ENCODE peak calls at places on chromosomes 7 and 10, in five cellular contexts. M, Q, L, O and Y are unnamed samples.

GRCh38 chr7:92362131-92362530 is 85.2 kb upstream of the GATAD1 start:
- DNase-seq in M (no peak), Q (no peak), L (no peak), O (no peak), Y (no peak)

GRCh38 chr7:45626441-45627430 is 52.6 kb downstream of the ADCY1 start:
- DNase-seq in M (no peak), Q (peak), L (no peak), O (no peak), Y (no peak)

GRCh38 chr7:125529237-125529636 is 599.6 kb upstream of the POT1 start:
- DNase-seq in M (no peak), Q (no peak), L (no peak), O (no peak), Y (no peak)

GRCh38 chr7:145795132-145795531 is 321.5 kb upstream of the CNTNAP2 start:
- DNase-seq in M (no peak), Q (no peak), L (no peak), O (no peak), Y (no peak)

GRCh38 chr7:17989546-17989945 is 38.1 kb downstream of the PRPS1L1 start:
- DNase-seq in M (no peak), Q (no peak), L (no peak), O (no peak), Y (no peak)

GRCh38 chr10:72754275-72755032 is 62.5 kb downstream of the MCU start:
- DNase-seq in M (no peak), Q (no peak), L (no peak), O (no peak), Y (no peak)

GRCh38 chr7:18873674-18874341 is 243.6 kb downstream of the TWIST1 start:
- DNase-seq in M (no peak), Q (no peak), L (no peak), O (peak), Y (no peak)

GRCh38 chr10:25261571-25261970 is 86.8 kb downstream of the GPR158 start:
- DNase-seq in M (no peak), Q (no peak), L (no peak), O (peak), Y (no peak)

GRCh38 chr7:87152897-87153641 is 816 bp downstream of the DMTF1 start:
- DNase-seq in M (peak), Q (peak), L (peak), O (peak), Y (no peak)

GRCh38 chr7:24963218-24963617 is 16.8 kb downstream of the OSBPL3 start:
- DNase-seq in M (no peak), Q (peak), L (no peak), O (peak), Y (no peak)

GRCh38 chr7:20440472-20441105 is 109.9 kb downstream of the ITGB8 start:
- DNase-seq in M (peak), Q (peak), L (no peak), O (peak), Y (peak)

GRCh38 chr7:26083113-26083512 is 68.9 kb upstream of the NFE2L3 start:
- DNase-seq in M (no peak), Q (no peak), L (no peak), O (no peak), Y (no peak)

GRCh38 chr7:102122026-102122425 is 164.6 kb upstream of the SH2B2 start:
- DNase-seq in M (no peak), Q (no peak), L (no peak), O (peak), Y (no peak)

GRCh38 chr10:103781329-103782061 is 73.9 kb downstream of the SH3PXD2A start:
- DNase-seq in M (no peak), Q (no peak), L (no peak), O (peak), Y (peak)

GRCh38 chr10:34967411-34967880 is 122.7 kb downstream of the CUL2 start:
- DNase-seq in M (no peak), Q (peak), L (no peak), O (no peak), Y (no peak)